ENCODE peak calls at places on chromosome 21, in four cellular contexts. One of them, this sample, is unnamed.

GRCh38 chr21:36059823-36060158 is 535 bp downstream of the SETD4 start:
- DNase-seq in A549: no peak
- DNase-seq in HepG2: no peak
- DNase-seq in K562: peak
- DNase-seq in this sample: peak

GRCh38 chr21:22223385-22223784 is 1225.2 kb downstream of the NCAM2 start:
- DNase-seq in A549: no peak
- DNase-seq in HepG2: no peak
- DNase-seq in K562: no peak
- DNase-seq in this sample: no peak

GRCh38 chr21:41839387-41840000 is 39.6 kb downstream of the PRDM15 start:
- DNase-seq in HepG2: no peak
- DNase-seq in K562: no peak
- DNase-seq in A549: no peak
- DNase-seq in this sample: no peak

GRCh38 chr21:38315155-38315554 is 58.4 kb downstream of the KCNJ15 start:
- DNase-seq in HepG2: no peak
- DNase-seq in A549: no peak
- DNase-seq in K562: no peak
- DNase-seq in this sample: no peak

GRCh38 chr21:31447477-31447876 is 103.4 kb upstream of the TIAM1 start:
- DNase-seq in HepG2: no peak
- DNase-seq in A549: no peak
- DNase-seq in K562: no peak
- DNase-seq in this sample: no peak

GRCh38 chr21:46285761-46286667 is at the start of gene YBEY:
- DNase-seq in K562: peak
- DNase-seq in HepG2: peak
- DNase-seq in A549: peak
- DNase-seq in this sample: peak

GRCh38 chr21:45638707-45639106 is 4.8 kb upstream of the PCBP3 start:
- DNase-seq in A549: no peak
- DNase-seq in K562: no peak
- DNase-seq in HepG2: no peak
- DNase-seq in this sample: no peak

GRCh38 chr21:21631961-21632360 is 633.8 kb downstream of the NCAM2 start:
- DNase-seq in HepG2: no peak
- DNase-seq in A549: no peak
- DNase-seq in K562: no peak
- DNase-seq in this sample: no peak

GRCh38 chr21:41779659-41780058 is 12.8 kb upstream of the RIPK4 start:
- DNase-seq in A549: no peak
- DNase-seq in K562: no peak
- DNase-seq in HepG2: no peak
- DNase-seq in this sample: no peak

GRCh38 chr21:25822981-25823380 is 88.2 kb downstream of the GABPA start:
- DNase-seq in A549: no peak
- DNase-seq in K562: no peak
- DNase-seq in HepG2: no peak
- DNase-seq in this sample: no peak
- TF ChIP-seq HMGXB4 in A549: no peak
- TF ChIP-seq HMGXB4 in K562: no peak
- TF ChIP-seq HMGXB4 in HepG2: no peak
- TF ChIP-seq HMGXB4 in this sample: no peak

GRCh38 chr21:43306391-43306790 is 120.5 kb downstream of the SIK1 start:
- DNase-seq in HepG2: no peak
- DNase-seq in K562: no peak
- DNase-seq in A549: no peak
- DNase-seq in this sample: no peak

GRCh38 chr21:43305811-43306311 is 121.1 kb downstream of the SIK1 start:
- DNase-seq in K562: no peak
- DNase-seq in HepG2: no peak
- DNase-seq in A549: no peak
- DNase-seq in this sample: no peak

GRCh38 chr21:43308101-43308500 is 118.8 kb downstream of the SIK1 start:
- DNase-seq in HepG2: no peak
- DNase-seq in K562: no peak
- DNase-seq in A549: no peak
- DNase-seq in this sample: no peak

GRCh38 chr21:43307677-43308070 is 119.3 kb downstream of the SIK1 start:
- DNase-seq in K562: no peak
- DNase-seq in A549: no peak
- DNase-seq in HepG2: no peak
- DNase-seq in this sample: no peak

DNA sequence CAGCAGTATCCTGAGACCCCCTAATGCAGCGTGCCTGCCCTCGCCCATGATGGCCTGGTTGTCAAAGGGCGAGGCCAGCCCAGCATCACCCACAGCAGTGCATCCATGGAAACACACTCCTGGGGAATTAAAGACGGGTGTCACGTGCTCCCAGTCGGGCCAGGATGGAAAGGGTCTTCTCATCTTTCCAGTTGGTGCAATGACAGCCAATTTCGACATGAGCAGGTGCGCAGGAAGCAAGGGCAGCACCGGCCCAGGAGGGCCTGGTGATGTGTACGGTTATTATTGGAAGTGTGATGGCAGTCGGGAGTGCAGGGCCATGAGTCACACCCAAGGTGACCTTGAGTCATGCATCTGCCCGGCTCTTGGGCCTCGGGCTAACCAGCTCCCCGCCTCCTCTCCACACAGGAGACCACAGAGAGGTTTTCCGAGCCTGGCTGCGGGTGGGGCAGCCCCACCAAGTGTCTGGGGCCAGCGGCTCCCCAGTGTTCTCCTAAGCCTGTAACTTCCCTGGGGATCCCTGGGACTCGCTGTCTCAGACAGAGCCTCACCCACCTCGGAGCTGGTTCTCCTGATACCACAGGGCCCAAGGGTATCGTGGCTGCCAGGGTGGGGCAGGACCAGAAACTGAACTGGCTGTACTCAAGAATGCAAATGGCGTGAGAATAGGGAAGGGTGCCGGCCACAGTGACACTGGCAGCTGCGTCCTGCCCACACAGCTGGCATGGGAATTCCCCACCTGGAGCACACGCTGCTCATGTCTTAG is 119.8 kb downstream of the SIK1 start:
- DNase-seq in A549: peak
- DNase-seq in K562: no peak
- DNase-seq in HepG2: peak
- DNase-seq in this sample: no peak
- TF ChIP-seq HMGXB4 in A549: no peak
- TF ChIP-seq HMGXB4 in K562: no peak
- TF ChIP-seq HMGXB4 in HepG2: no peak
- TF ChIP-seq HMGXB4 in this sample: no peak

GRCh38 chr21:34632498-34632897 is 17.6 kb upstream of the RCAN1 start:
- DNase-seq in HepG2: no peak
- DNase-seq in A549: no peak
- DNase-seq in K562: no peak
- DNase-seq in this sample: no peak

GRCh38 chr21:34625194-34625593 is 10.3 kb upstream of the RCAN1 start:
- DNase-seq in K562: no peak
- DNase-seq in A549: no peak
- DNase-seq in HepG2: no peak
- DNase-seq in this sample: no peak

GRCh38 chr21:34626131-34626530 is 11.2 kb upstream of the RCAN1 start:
- DNase-seq in K562: no peak
- DNase-seq in HepG2: no peak
- DNase-seq in A549: no peak
- DNase-seq in this sample: no peak

GRCh38 chr21:34635307-34635706 is 20.4 kb upstream of the RCAN1 start:
- DNase-seq in A549: peak
- DNase-seq in HepG2: no peak
- DNase-seq in K562: peak
- DNase-seq in this sample: peak

GRCh38 chr21:34630536-34631143 is 15.7 kb upstream of the RCAN1 start:
- DNase-seq in HepG2: peak
- DNase-seq in K562: peak
- DNase-seq in A549: peak
- DNase-seq in this sample: no peak
- TF ChIP-seq HMGXB4 in HepG2: no peak
- TF ChIP-seq HMGXB4 in K562: no peak
- TF ChIP-seq HMGXB4 in A549: no peak
- TF ChIP-seq HMGXB4 in this sample: no peak

DNA sequence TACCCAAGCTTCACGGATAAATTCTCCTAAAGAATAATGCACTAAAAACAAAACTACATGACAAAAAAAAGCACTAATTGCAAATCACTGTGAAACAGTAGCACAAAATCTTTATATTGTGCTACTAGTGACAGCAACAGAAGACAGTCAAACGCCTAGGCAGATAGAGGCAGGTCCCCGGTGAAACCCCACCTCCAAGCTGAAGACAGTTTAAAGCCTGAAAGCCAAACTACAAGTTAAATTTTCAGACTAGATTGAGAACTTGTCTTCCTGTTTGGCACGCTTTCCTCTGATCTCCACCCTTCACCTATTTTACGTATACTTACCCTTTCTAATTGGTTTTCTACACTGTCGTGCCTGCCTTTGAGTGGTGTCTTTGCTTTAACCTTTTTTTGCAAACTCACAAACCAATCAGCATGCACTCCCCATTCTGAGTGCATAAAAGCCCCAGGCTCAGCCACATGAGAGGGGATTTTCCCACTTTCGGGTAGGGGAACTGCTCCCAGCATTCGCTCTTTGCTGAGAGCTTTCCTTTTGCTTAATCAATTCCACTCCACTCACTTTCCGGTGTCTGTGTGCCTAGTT is 3.6 kb upstream of the BACH1 start:
- DNase-seq in K562: no peak
- DNase-seq in A549: no peak
- DNase-seq in HepG2: no peak
- DNase-seq in this sample: no peak
- TF ChIP-seq HMGXB4 in K562: no peak
- TF ChIP-seq HMGXB4 in A549: no peak
- TF ChIP-seq HMGXB4 in HepG2: no peak
- TF ChIP-seq HMGXB4 in this sample: no peak

DNA sequence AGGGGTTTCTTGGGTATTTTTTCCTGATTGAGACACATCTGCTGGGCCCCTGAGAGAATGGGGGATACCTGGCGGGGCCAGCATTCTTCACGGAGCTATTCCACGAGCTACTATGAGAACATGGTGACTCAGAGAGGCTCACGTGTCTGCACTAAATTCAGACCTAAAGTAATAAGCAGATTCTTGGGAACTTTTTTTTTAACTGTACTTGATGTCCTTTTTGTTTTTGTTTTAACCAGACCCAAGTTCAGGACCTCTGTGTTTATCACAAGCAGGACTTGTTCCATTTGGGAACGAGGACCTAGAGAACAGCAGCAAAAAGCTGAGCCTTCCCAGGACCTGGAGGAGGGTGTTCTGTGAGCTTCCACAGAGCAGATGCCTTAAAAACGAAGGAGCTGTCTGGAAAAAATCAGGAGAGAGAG is 44.0 kb downstream of the EVA1C start:
- DNase-seq in A549: no peak
- DNase-seq in HepG2: no peak
- DNase-seq in K562: no peak
- DNase-seq in this sample: no peak
- TF ChIP-seq HMGXB4 in A549: no peak
- TF ChIP-seq HMGXB4 in HepG2: no peak
- TF ChIP-seq HMGXB4 in K562: no peak
- TF ChIP-seq HMGXB4 in this sample: no peak

DNA sequence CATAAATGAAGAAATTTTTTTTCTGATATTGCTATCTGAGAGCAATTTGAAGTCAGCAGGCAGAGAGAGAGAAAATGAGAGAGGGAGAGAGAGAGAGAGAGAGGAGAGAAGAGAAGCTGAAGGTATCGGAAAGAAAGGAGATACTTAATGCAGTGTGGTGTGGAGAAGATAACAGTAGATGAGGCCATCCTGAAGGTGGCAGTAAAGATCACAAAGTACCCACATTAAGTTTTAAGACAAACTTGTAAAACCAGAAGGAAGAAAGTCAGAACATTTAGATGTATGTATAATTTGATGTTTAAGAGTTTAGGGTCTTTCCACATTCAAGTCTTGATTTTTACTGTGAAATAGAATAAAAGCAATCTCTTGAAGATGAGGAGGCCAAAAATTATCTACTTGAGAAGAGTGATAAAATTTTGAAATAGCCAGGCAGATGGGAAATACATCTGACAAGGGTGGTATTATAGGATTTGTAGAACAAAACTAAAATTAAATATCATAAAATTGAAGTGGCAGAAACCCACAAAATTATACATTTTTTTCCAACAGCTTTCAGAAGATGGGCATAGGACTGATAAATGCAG is 1753.4 kb downstream of the MRPL39 start:
- DNase-seq in K562: peak
- DNase-seq in HepG2: no peak
- DNase-seq in A549: peak
- DNase-seq in this sample: no peak
- TF ChIP-seq HMGXB4 in K562: no peak
- TF ChIP-seq HMGXB4 in HepG2: no peak
- TF ChIP-seq HMGXB4 in A549: no peak
- TF ChIP-seq HMGXB4 in this sample: no peak

DNA sequence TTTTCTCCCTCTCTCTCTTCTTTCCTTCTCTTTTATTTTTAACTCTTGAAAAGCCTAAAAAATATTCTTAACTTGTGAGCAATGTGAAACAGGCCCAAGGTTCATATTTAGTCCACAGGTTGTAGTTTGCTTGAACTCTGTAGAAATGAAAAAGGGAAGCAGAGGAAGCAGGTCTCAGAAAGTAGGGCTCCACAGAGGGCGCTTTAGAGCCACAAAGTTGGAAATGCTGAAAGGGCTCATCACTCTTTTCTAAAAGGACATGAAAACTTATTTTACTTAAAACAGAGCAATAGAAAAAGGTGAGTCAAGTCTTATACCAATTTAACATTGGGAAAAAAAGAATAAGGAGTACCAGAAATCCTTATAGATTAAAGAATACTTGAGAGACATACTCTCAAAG is 247.0 kb downstream of the USP25 start:
- DNase-seq in A549: peak
- DNase-seq in HepG2: no peak
- DNase-seq in K562: no peak
- DNase-seq in this sample: peak
- TF ChIP-seq HMGXB4 in A549: no peak
- TF ChIP-seq HMGXB4 in HepG2: no peak
- TF ChIP-seq HMGXB4 in K562: no peak
- TF ChIP-seq HMGXB4 in this sample: no peak

DNA sequence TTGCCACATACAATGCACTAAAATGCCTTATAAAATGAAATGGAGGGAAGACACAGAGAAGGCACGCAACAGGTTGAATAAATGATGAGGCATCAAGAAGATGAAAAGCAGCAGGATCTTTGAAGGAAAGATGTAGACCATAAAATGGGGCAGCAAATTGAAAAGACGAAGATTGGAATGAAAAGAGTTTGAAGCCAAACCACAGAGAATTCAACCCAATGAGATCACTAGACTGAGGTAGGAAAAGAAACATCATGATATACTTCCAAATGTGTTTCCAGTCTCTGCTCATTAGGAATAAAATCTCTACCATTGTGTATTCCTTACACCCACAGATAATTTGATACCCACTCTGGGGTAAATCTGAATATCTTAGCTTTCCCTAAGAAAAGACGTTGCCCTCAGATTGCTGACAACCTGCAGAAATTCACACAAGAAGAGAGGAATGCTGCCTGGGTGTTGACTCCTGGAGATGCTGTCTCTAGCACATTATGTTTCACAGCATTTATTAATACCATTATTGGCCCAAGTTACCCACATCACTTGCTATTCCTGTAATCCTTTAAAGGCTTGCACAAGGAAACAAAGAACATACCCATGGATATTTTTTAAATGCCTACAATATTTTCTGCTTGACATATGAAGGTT is 230.8 kb downstream of the LTN1 start:
- DNase-seq in A549: no peak
- DNase-seq in HepG2: no peak
- DNase-seq in K562: no peak
- DNase-seq in this sample: no peak
- TF ChIP-seq HMGXB4 in A549: no peak
- TF ChIP-seq HMGXB4 in HepG2: no peak
- TF ChIP-seq HMGXB4 in K562: no peak
- TF ChIP-seq HMGXB4 in this sample: no peak

This sample was measured in WTC11.